ENCODE peak calls at places on chromosomes 5 and 9, in seven cellular contexts. Z is GM12878, R is K562, D is HCT116, C is SK-N-SH, H is HepG2, U is H1. Y is an unnamed sample.

GRCh38 chr5:54996476-54996875 is 11.1 kb upstream of the ESM1 start:
- DNase-seq in Z (no peak), R (no peak), D (no peak), C (no peak), H (no peak), U (no peak), Y (no peak)

GRCh38 chr9:114454652-114455051 is 50.6 kb downstream of the WHRN start:
- DNase-seq in Z (no peak), R (no peak), D (no peak), C (no peak), H (peak), U (no peak), Y (no peak)

GRCh38 chr5:65440456-65440855 is 41.3 kb downstream of the ADAMTS6 start:
- DNase-seq in Z (no peak), R (no peak), D (no peak), C (no peak), H (no peak), U (no peak), Y (no peak)

GRCh38 chr5:39022151-39022550 is 52.0 kb downstream of the RICTOR start:
- DNase-seq in Z (no peak), R (no peak), D (no peak), C (no peak), H (no peak), U (no peak), Y (no peak)

GRCh38 chr5:179008667-179009066 is 13.5 kb upstream of the GRM6 start:
- DNase-seq in Z (no peak), R (no peak), D (no peak), C (peak), H (no peak), U (no peak), Y (no peak)

GRCh38 chr5:167721926-167722440 is 569.5 kb upstream of the WWC1 start:
- DNase-seq in Z (no peak), R (no peak), D (no peak), C (peak), H (no peak), U (no peak), Y (no peak)

GRCh38 chr9:100440071-100440470 is 13.1 kb downstream of the MSANTD3 start:
- DNase-seq in Z (no peak), R (no peak), D (no peak), C (no peak), H (no peak), U (no peak), Y (no peak)

GRCh38 chr5:96567188-96567587 is 95.0 kb upstream of the CAST start:
- DNase-seq in Z (no peak), R (no peak), D (no peak), C (no peak), H (no peak), U (no peak), Y (no peak)

GRCh38 chr9:20551236-20551635 is 71.1 kb downstream of the MLLT3 start:
- DNase-seq in Z (no peak), R (no peak), D (no peak), C (no peak), H (peak), U (no peak), Y (no peak)

GRCh38 chr5:158233735-158234322 is 374.9 kb upstream of the CLINT1 start:
- DNase-seq in Z (no peak), R (no peak), D (no peak), C (no peak), H (no peak), U (no peak), Y (no peak)

GRCh38 chr9:8842402-8843193 is 1043.0 kb upstream of the DMAC1 start:
- DNase-seq in Z (no peak), R (no peak), D (no peak), C (no peak), H (no peak), U (no peak), Y (no peak)

GRCh38 chr5:141934099-141934844 is 10.6 kb downstream of the DELE1 start:
- DNase-seq in Z (no peak), R (peak), D (no peak), C (peak), H (no peak), U (no peak), Y (no peak)

GRCh38 chr9:134187110-134187531 is 22.8 kb upstream of the RNU6ATAC start:
- DNase-seq in Z (no peak), R (peak), D (no peak), C (peak), H (no peak), U (no peak), Y (peak)

GRCh38 chr5:91332267-91333044 is 50.7 kb downstream of the ARRDC3 start:
- DNase-seq in Z (no peak), R (peak), D (peak), C (no peak), H (peak), U (no peak), Y (peak)

GRCh38 chr9:93200449-93200742 is 16.5 kb downstream of the WNK2 start:
- DNase-seq in Z (no peak), R (no peak), D (no peak), C (no peak), H (no peak), U (no peak), Y (no peak)

GRCh38 chr5:139272471-139273321 is 20.8 kb upstream of the MATR3 start:
- DNase-seq in Z (no peak), R (no peak), D (no peak), C (no peak), H (peak), U (no peak), Y (no peak)

GRCh38 chr5:15786884-15787283 is 286.9 kb downstream of the FBXL7 start:
- DNase-seq in Z (no peak), R (no peak), D (no peak), C (no peak), H (no peak), U (no peak), Y (no peak)

GRCh38 chr5:35470866-35471265 is 146.8 kb upstream of the SPEF2 start:
- DNase-seq in Z (no peak), R (no peak), D (no peak), C (no peak), H (peak), U (no peak), Y (peak)

GRCh38 chr5:134245101-134245604 is 19.3 kb upstream of the PPP2CA start:
- DNase-seq in Z (no peak), R (no peak), D (no peak), C (no peak), H (peak), U (no peak), Y (peak)

GRCh38 chr9:35164711-35165110 is 2.9 kb downstream of the UNC13B start:
- DNase-seq in Z (no peak), R (no peak), D (no peak), C (no peak), H (no peak), U (no peak), Y (no peak)

GRCh38 chr9:128168731-128169308 is 8.8 kb downstream of the BBLN start:
- DNase-seq in Z (no peak), R (no peak), D (no peak), C (no peak), H (no peak), U (no peak), Y (no peak)

GRCh38 chr9:77954018-77954417 is 77.6 kb downstream of the GNAQ start:
- DNase-seq in Z (no peak), R (no peak), D (no peak), C (no peak), H (no peak), U (no peak), Y (no peak)

GRCh38 chr5:178624626-178625546 is 2.0 kb downstream of the CLK4 start:
- DNase-seq in Z (no peak), R (no peak), D (no peak), C (no peak), H (no peak), U (no peak), Y (no peak)

GRCh38 chr9:80556631-80557030 is 984.9 kb downstream of the TLE4 start:
- DNase-seq in Z (no peak), R (no peak), D (no peak), C (no peak), H (no peak), U (no peak), Y (no peak)

DNA sequence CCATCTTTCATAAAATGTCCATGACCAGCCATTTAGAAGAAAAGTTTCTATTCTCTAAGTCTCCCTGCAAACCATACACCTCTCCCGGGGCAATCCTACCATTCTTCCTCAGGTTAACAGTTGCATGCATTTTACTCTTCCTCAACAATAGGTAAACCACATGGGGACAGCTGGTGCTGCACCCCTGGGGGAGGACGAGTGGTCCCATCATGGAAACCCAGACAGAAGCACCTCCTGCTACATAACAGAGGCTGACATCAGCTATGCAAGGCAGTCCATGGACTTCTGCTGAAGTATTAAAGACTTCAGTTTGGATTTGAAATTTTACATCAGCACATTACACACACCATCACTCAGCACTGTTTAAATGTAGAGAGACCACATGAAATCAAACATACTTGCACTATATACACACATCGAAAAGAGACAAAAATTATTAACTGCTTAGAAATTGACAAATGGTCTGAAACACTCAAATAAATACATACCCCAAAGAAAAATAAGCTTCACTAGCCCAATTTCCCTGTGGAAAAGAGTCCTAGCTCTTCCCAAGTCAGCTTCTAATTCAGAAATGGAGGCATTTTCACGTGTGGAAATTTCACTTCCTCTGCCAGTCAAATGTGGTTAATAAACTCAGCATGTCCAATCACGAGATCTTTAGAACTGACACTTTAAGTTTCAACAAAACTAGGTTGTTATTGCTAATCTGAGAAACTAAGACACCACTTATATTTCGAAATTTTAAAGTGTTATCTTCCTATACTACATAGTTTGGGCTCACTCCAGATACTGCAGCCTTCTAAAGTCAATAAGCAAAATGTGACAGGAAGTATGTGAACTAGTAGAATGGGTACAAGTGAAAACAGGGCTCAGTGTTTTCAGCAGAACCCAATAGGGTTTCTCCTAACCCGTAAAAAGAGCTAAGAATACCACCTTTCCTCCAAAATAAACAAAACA is 173.3 kb downstream of the ROR2 start:
- DNase-seq in Z (no peak), R (no peak), D (no peak), C (no peak), H (no peak), U (no peak), Y (no peak)
- TF ChIP-seq JUND in Z (no peak), R (no peak), D (no peak), C (no peak), H (no peak), U (no peak), Y (no peak)

DNA sequence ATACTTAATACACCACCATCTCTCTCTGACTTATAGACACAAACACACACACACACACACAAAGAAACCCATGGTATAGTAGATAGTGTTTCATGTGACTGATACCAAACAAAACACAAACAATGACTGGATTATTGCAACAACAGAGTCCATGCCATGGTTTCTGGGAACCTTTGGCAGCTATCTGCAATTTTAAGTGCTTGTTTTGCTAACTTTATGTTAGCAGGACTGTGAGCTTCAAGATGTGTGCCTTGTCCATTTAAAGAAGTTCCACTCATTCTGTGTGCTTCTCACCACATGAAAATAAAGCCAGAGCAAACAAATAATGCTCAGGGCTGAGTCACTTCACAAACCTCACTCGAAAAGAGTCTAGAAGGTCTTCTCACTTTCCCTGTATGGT is 15.1 kb upstream of the LURAP1L start:
- DNase-seq in Z (no peak), R (no peak), D (no peak), C (no peak), H (no peak), U (no peak), Y (no peak)
- TF ChIP-seq JUND in Z (no peak), R (no peak), D (no peak), C (no peak), H (no peak), U (no peak), Y (no peak)

DNA sequence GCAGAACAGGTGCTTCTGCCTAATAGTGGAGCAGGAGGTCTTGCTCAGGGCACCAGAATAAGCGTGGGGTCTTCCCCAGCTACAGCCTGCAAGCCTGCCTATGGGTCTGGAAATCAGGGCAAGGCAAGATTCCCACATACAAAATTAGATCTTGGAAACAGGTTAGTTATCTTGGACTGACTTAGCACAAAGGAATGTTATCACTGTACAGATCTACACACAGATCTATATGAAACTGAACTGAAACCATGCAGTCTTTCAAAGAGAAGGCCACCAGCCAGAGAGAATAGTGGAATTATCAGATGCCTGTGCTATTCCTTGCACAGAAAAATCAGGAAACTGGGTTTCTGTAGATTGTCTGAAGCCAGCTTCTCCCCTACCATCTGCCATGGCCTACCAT is 585.7 kb downstream of the ACTL7B start:
- DNase-seq in Z (no peak), R (peak), D (no peak), C (no peak), H (no peak), U (no peak), Y (no peak)
- TF ChIP-seq JUND in Z (no peak), R (no peak), D (no peak), C (no peak), H (no peak), U (no peak), Y (no peak)

DNA sequence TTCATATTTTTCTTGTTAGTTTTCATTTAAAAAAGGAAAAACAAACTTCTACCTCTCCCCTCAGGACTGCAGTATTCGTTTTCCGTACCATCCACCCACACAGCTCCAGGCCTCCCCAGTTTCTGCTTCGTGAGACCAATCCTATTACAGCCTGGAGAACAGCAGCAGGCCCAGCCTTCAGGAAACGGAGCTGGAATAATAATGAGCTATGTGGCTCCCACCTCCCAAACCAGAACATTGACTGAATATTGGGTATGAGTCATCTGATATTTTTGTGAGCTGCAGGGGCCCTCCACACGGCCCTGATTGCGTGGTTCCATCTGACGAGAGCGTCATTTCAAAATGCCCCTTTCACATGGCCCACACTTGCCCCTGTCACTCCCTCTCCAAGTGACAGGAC is 192.1 kb downstream of the BRINP1 start:
- DNase-seq in Z (no peak), R (no peak), D (no peak), C (no peak), H (no peak), U (no peak), Y (no peak)
- TF ChIP-seq JUND in Z (no peak), R (no peak), D (no peak), C (no peak), H (no peak), U (no peak), Y (no peak)

DNA sequence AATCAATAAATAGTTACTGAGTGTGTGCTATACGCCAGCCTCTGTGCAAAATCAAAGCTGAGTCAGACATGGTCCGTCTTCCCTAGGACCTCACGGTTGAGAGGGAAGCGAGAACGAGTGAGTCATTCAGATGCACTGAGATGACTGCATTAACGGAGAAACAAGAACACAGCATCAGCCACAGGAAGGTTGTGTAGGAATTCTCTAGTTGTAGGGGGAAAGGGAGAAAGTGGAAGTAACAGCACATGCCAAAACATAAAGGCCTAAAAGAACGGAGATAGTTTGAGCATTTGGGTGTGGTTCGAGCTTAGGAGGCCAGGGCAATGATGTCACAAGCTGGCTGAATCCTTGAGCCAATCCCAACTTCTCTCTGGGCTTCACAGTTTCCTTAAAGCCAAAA is 441.8 kb upstream of the BRINP1 start:
- DNase-seq in Z (no peak), R (no peak), D (no peak), C (no peak), H (no peak), U (no peak), Y (no peak)
- TF ChIP-seq JUND in Z (no peak), R (no peak), D (no peak), C (no peak), H (no peak), U (no peak), Y (no peak)

GRCh38 chr9:38054653-38055052 is 14.4 kb downstream of the SHB start:
- DNase-seq in Z (no peak), R (no peak), D (no peak), C (no peak), H (no peak), U (no peak), Y (no peak)

GRCh38 chr9:38058452-38059232 is 10.4 kb downstream of the SHB start:
- DNase-seq in Z (no peak), R (no peak), D (no peak), C (no peak), H (no peak), U (no peak), Y (no peak)

GRCh38 chr9:38060688-38061087 is 8.3 kb downstream of the SHB start:
- DNase-seq in Z (no peak), R (no peak), D (no peak), C (peak), H (no peak), U (no peak), Y (no peak)

GRCh38 chr9:38059233-38059936 is 9.6 kb downstream of the SHB start:
- DNase-seq in Z (no peak), R (no peak), D (no peak), C (no peak), H (peak), U (no peak), Y (no peak)

DNA sequence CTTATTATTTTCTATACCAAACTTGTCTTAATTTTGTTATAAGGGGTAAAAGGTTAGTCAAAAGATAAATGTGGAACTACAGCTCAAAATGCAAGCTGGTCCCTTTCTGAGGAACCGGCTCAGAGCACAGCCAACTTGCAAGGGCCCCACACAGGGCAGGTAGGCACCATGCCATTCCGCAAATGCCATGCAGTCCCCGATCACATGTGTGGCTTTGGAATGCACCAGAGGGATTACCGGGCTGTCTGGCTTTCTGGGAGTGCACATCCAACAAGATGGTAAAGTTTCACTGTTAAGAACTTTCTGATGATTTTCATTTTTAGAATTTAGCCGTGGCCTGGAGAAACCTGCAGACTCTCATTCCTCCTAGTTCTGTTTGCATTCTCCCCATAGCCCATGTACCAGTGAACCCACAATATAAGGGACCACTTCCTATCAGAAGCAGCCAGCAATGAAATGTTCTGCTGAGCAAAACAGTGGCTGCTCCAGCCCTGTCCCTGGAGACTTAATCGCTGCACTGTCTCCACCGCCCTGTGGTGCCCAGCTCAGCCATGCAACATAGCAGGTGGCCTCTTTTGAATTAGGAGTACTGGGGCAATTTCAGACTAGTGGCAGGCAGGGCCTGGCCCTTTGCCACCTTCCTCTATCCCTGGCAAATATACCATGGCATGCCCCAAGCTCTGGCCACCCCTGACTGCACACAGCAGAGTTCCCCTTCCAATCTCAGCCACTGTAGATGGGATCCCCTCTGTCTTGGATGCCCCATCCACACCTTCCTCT is 11.4 kb downstream of the SHB start:
- DNase-seq in Z (no peak), R (no peak), D (no peak), C (no peak), H (no peak), U (no peak), Y (peak)
- TF ChIP-seq JUND in Z (no peak), R (no peak), D (no peak), C (no peak), H (no peak), U (no peak), Y (no peak)

GRCh38 chr5:81851481-81852178 is 100.7 kb upstream of the SSBP2 start:
- DNase-seq in Z (peak), R (peak), D (peak), C (peak), H (peak), U (peak), Y (peak)

GRCh38 chr5:81849769-81850367 is 99.0 kb upstream of the SSBP2 start:
- DNase-seq in Z (no peak), R (no peak), D (no peak), C (no peak), H (no peak), U (no peak), Y (no peak)

GRCh38 chr5:81852277-81853004 is 101.5 kb upstream of the SSBP2 start:
- DNase-seq in Z (no peak), R (peak), D (peak), C (peak), H (no peak), U (no peak), Y (no peak)

GRCh38 chr5:81850932-81851331 is 100.0 kb upstream of the SSBP2 start:
- DNase-seq in Z (no peak), R (no peak), D (no peak), C (no peak), H (no peak), U (no peak), Y (no peak)

GRCh38 chr5:81850494-81850893 is 99.6 kb upstream of the SSBP2 start:
- DNase-seq in Z (no peak), R (no peak), D (no peak), C (no peak), H (no peak), U (no peak), Y (no peak)
- TF ChIP-seq JUND in Z (no peak), R (no peak), D (no peak), C (no peak), H (no peak), U (no peak), Y (no peak)